ENCODE peak calls at places on chromosome 16, in six cellular contexts. D, B, V, J, H and S are unnamed samples.

GRCh38 chr16:75254359-75254837 is 3.0 kb upstream of the BCAR1 start:
- DNase-seq in D (no peak), B (no peak), V (no peak), J (no peak), H (no peak), S (no peak)

GRCh38 chr16:254461-254860 is 19.8 kb downstream of the FAM234A start:
- DNase-seq in D (no peak), B (no peak), V (no peak), J (no peak), H (no peak), S (no peak)

GRCh38 chr16:83689385-83689831 is 118.4 kb upstream of the HSBP1 start:
- DNase-seq in D (no peak), B (no peak), V (no peak), J (no peak), H (peak; percentile 85), S (no peak)

GRCh38 chr16:23356941-23357340 is 54.8 kb downstream of the SCNN1B start:
- DNase-seq in D (no peak), B (no peak), V (no peak), J (no peak), H (no peak), S (no peak)

GRCh38 chr16:4411684-4412083 is 4.7 kb downstream of the CORO7 start:
- DNase-seq in D (no peak), B (no peak), V (peak; percentile 34), J (no peak), H (no peak), S (no peak)

GRCh38 chr16:23729503-23730424 is 16.7 kb upstream of the ERN2 start:
- DNase-seq in D (no peak), B (no peak), V (peak; percentile 33), J (no peak), H (no peak), S (no peak)

GRCh38 chr16:11783319-11784047 is 13.6 kb downstream of the ZC3H7A start:
- DNase-seq in D (peak; percentile 21), B (peak; percentile 61), V (no peak), J (no peak), H (no peak), S (peak; percentile 88)

GRCh38 chr16:86531641-86532525 is 21.6 kb downstream of the FOXF1 start:
- DNase-seq in D (no peak), B (no peak), V (no peak), J (no peak), H (no peak), S (no peak)

GRCh38 chr16:23905027-23905426 is 69.2 kb downstream of the PRKCB start:
- DNase-seq in D (no peak), B (no peak), V (peak; percentile 28), J (no peak), H (no peak), S (no peak)

GRCh38 chr16:3808308-3809063 is 72.0 kb downstream of the CREBBP start:
- DNase-seq in D (no peak), B (no peak), V (no peak), J (no peak), H (no peak), S (no peak)

GRCh38 chr16:8492690-8493089 is 97.6 kb downstream of the TMEM114 start:
- DNase-seq in D (no peak), B (no peak), V (no peak), J (no peak), H (no peak), S (no peak)

GRCh38 chr16:48540222-48540900 is 69.6 kb downstream of the N4BP1 start:
- DNase-seq in D (no peak), B (no peak), V (no peak), J (no peak), H (no peak), S (no peak)

GRCh38 chr16:52925143-52925542 is 127.6 kb downstream of the CHD9NB start:
- DNase-seq in D (no peak), B (no peak), V (no peak), J (no peak), H (no peak), S (no peak)

GRCh38 chr16:1884155-1884760 is 12.3 kb upstream of the MEIOB start:
- DNase-seq in D (no peak), B (no peak), V (no peak), J (no peak), H (no peak), S (no peak)

GRCh38 chr16:31149332-31149731 is 534 bp downstream of the PRSS36 start:
- DNase-seq in D (no peak), B (no peak), V (no peak), J (no peak), H (no peak), S (no peak)